ENCODE peak calls at places on chromosome 16, in five cellular contexts. W is A549; D is AG04449; F is stimulated activated CD4-positive, alpha-beta T cell treated with anti-CD3 and anti-CD28 coated beads, Interleukin-12 subunit alpha, Interleukin-12 subunit beta, amount 100 ng/mL, for 48 hours; U is NCI-H345. J is an unnamed sample.

GRCh38 chr16:86982912-86983311 is 334.3 kb downstream of the C16orf95 start:
- DNase-seq in W (no peak), D (no peak), F (no peak), U (no peak), J (no peak)

GRCh38 chr16:67848118-67848517 is 625 bp upstream of the CENPT start:
- DNase-seq in W (no peak), D (no peak), F (no peak), U (no peak), J (no peak)

GRCh38 chr16:22638393-22639206 is 127.9 kb downstream of the NPIPB5 start:
- DNase-seq in W (no peak), D (no peak), F (no peak), U (no peak), J (peak)

GRCh38 chr16:7344806-7345416 is 12.3 kb downstream of the RBFOX1 start:
- DNase-seq in W (no peak), D (no peak), F (no peak), U (no peak), J (no peak)

GRCh38 chr16:67967956-67968439 is 439 bp downstream of the SLC12A4 start:
- DNase-seq in W (no peak), D (no peak), F (no peak), U (no peak), J (no peak)

GRCh38 chr16:84228321-84228838 is 11.4 kb downstream of the KCNG4 start:
- DNase-seq in W (peak), D (peak), F (no peak), U (no peak), J (peak)

GRCh38 chr16:79632289-79632688 is 31.8 kb upstream of the MAF start:
- DNase-seq in W (peak), D (no peak), F (no peak), U (no peak), J (no peak)

GRCh38 chr16:89815639-89816348 is 653 bp downstream of the FANCA start:
- DNase-seq in W (peak), D (no peak), F (no peak), U (no peak), J (no peak)

GRCh38 chr16:66364117-66364958 is 2.2 kb upstream of the CDH5 start:
- DNase-seq in W (peak), D (no peak), F (no peak), U (peak), J (no peak)

GRCh38 chr16:87436225-87437172 is 44.4 kb downstream of the MAP1LC3B start:
- DNase-seq in W (no peak), D (no peak), F (peak), U (no peak), J (no peak)

GRCh38 chr16:67158637-67159600 is 790 bp downstream of the TRADD start:
- DNase-seq in W (peak), D (no peak), F (peak), U (peak), J (no peak)

GRCh38 chr16:74577882-74578366 is 29.0 kb downstream of the GLG1 start:
- DNase-seq in W (no peak), D (no peak), F (no peak), U (no peak), J (no peak)

GRCh38 chr16:66127459-66128362 is 238.8 kb upstream of the CDH5 start:
- DNase-seq in W (no peak), D (no peak), F (no peak), U (no peak), J (no peak)

GRCh38 chr16:86353185-86353584 is 157.1 kb upstream of the FOXF1 start:
- DNase-seq in W (no peak), D (no peak), F (no peak), U (no peak), J (no peak)

GRCh38 chr16:87956771-87957279 is 5.6 kb downstream of the BANP start:
- DNase-seq in W (peak), D (no peak), F (peak), U (no peak), J (no peak)

GRCh38 chr16:86984975-86985655 is 332.1 kb downstream of the C16orf95 start:
- DNase-seq in W (no peak), D (no peak), F (no peak), U (no peak), J (no peak)

GRCh38 chr16:57308041-57308440 is 23.6 kb upstream of the PLLP start:
- DNase-seq in W (no peak), D (no peak), F (no peak), U (no peak), J (no peak)

GRCh38 chr16:30445408-30446202 is at the start of gene SEPHS2:
- DNase-seq in W (peak), D (peak), F (peak), U (peak), J (peak)

GRCh38 chr16:85400305-85401205 is 212.6 kb upstream of the GSE1 start:
- DNase-seq in W (no peak), D (no peak), F (no peak), U (no peak), J (no peak)

GRCh38 chr16:70383421-70383960 is 36.8 kb downstream of the DDX19A start:
- DNase-seq in W (no peak), D (no peak), F (no peak), U (no peak), J (no peak)

GRCh38 chr16:84611041-84611440 is 6.8 kb downstream of the COTL1 start:
- DNase-seq in W (no peak), D (no peak), F (no peak), U (no peak), J (no peak)

GRCh38 chr16:11105038-11105903 is 150.7 kb downstream of the SOCS1 start:
- DNase-seq in W (peak), D (peak), F (no peak), U (no peak), J (peak)

GRCh38 chr16:88383401-88384221 is 852 bp downstream of the ZNF469 start:
- DNase-seq in W (peak), D (no peak), F (no peak), U (no peak), J (no peak)

GRCh38 chr16:88744520-88744835 is 38.2 kb downstream of the CTU2 start:
- DNase-seq in W (no peak), D (no peak), F (no peak), U (no peak), J (no peak)

GRCh38 chr16:17921357-17921978 is 415.1 kb downstream of the NPIPA8 start:
- DNase-seq in W (peak), D (no peak), F (peak), U (no peak), J (no peak)

GRCh38 chr16:3881499-3881995 is 1.0 kb upstream of the CREBBP start:
- DNase-seq in W (no peak), D (no peak), F (no peak), U (no peak), J (no peak)

GRCh38 chr16:83403751-83404150 is 404.0 kb upstream of the HSBP1 start:
- DNase-seq in W (no peak), D (no peak), F (no peak), U (no peak), J (peak)

GRCh38 chr16:76459111-76459510 is 181.9 kb downstream of the CNTNAP4 start:
- DNase-seq in W (no peak), D (no peak), F (no peak), U (no peak), J (no peak)

GRCh38 chr16:48820379-48820778 is 210.4 kb upstream of the N4BP1 start:
- DNase-seq in W (no peak), D (no peak), F (no peak), U (no peak), J (no peak)

GRCh38 chr16:77807071-77807470 is 18.7 kb downstream of the VAT1L start:
- DNase-seq in W (no peak), D (no peak), F (no peak), U (no peak), J (no peak)

GRCh38 chr16:66660422-66661209 is 35.9 kb downstream of the CMTM4 start:
- DNase-seq in W (peak), D (no peak), F (no peak), U (no peak), J (peak)

GRCh38 chr16:11774065-11774626 is 22.9 kb downstream of the ZC3H7A start:
- DNase-seq in W (no peak), D (no peak), F (no peak), U (no peak), J (no peak)

GRCh38 chr16:86382774-86383407 is 127.4 kb upstream of the FOXF1 start:
- DNase-seq in W (no peak), D (no peak), F (no peak), U (no peak), J (no peak)

GRCh38 chr16:56341656-56342397 is 83.5 kb downstream of the AMFR start:
- DNase-seq in W (no peak), D (no peak), F (no peak), U (no peak), J (no peak)

GRCh38 chr16:23557779-23558330 is 328 bp downstream of the UBFD1 start:
- DNase-seq in W (no peak), D (no peak), F (no peak), U (no peak), J (no peak)

J was measured in HS-27A.